ENCODE peak calls at places on chromosomes 7 and 10, in four cellular contexts. J, Y, M and D are unnamed samples.

GRCh38 chr7:5255832-5256231 is 26.9 kb upstream of the SLC29A4 start:
- DNase-seq in J (no peak), M (no peak), Y (no peak), D (no peak)

GRCh38 chr7:151768805-151769188 is 108.1 kb downstream of the PRKAG2 start:
- DNase-seq in Y (no peak), M (no peak), J (no peak), D (no peak)

GRCh38 chr7:93092757-93093370 is 24.9 kb downstream of the SAMD9 start:
- DNase-seq in M (peak), Y (no peak), J (peak), D (no peak)

GRCh38 chr7:99224263-99224947 is 16.5 kb upstream of the KPNA7 start:
- DNase-seq in M (peak), J (peak), Y (peak), D (no peak)

GRCh38 chr10:125707852-125708468 is 11.5 kb upstream of the EDRF1 start:
- DNase-seq in J (peak), Y (no peak), M (no peak), D (no peak)

GRCh38 chr7:142629588-142630260 is 119.5 kb upstream of the PRSS1 start:
- DNase-seq in M (no peak), Y (no peak), J (no peak), D (no peak)

GRCh38 chr7:155763721-155764431 is 48.4 kb downstream of the SHH start:
- DNase-seq in Y (no peak), M (no peak), J (no peak), D (no peak)

GRCh38 chr10:8034666-8035640 is 19.5 kb upstream of the GATA3 start:
- DNase-seq in Y (no peak), M (no peak), J (no peak), D (no peak)

GRCh38 chr10:72320676-72321247 is 34.0 kb downstream of the DNAJB12 start:
- DNase-seq in Y (peak), M (peak), J (peak), D (peak)

GRCh38 chr10:131843089-131843595 is 57.7 kb upstream of the PPP2R2D start:
- DNase-seq in J (no peak), M (no peak), Y (no peak), D (no peak)

GRCh38 chr10:60389413-60390009 is at the start of gene ANK3:
- DNase-seq in J (no peak), Y (no peak), M (no peak), D (no peak)

GRCh38 chr7:17374654-17375053 is 76.2 kb downstream of the AHR start:
- DNase-seq in Y (no peak), J (no peak), M (no peak), D (no peak)

GRCh38 chr7:107563072-107563760 is 504 bp downstream of the COG5 start:
- DNase-seq in Y (no peak), M (peak), J (peak), D (no peak)

GRCh38 chr7:129163875-129164544 is 19.5 kb downstream of the TSPAN33 start:
- DNase-seq in Y (no peak), M (peak), J (peak), D (no peak)

GRCh38 chr10:81874878-81875679 is at the start of gene NRG3:
- DNase-seq in Y (no peak), J (no peak), M (no peak), D (peak)

GRCh38 chr7:149084407-149084806 is 6.1 kb downstream of the ZNF786 start:
- DNase-seq in Y (no peak), J (no peak), M (no peak), D (no peak)

GRCh38 chr7:69630292-69630691 is 32.0 kb downstream of the AUTS2 start:
- DNase-seq in M (no peak), Y (no peak), J (no peak), D (no peak)

GRCh38 chr10:110446954-110447608 is 50.6 kb upstream of the DUSP5 start:
- DNase-seq in J (no peak), M (peak), Y (no peak), D (no peak)

GRCh38 chr7:151051108-151051507 is 2.8 kb downstream of the ASIC3 start:
- DNase-seq in Y (no peak), M (no peak), J (no peak), D (peak)

GRCh38 chr10:510415-510881 is 179.0 kb downstream of the DIP2C start:
- DNase-seq in J (no peak), Y (no peak), M (no peak), D (no peak)

GRCh38 chr10:123804716-123805115 is 86.9 kb downstream of the CPXM2 start:
- DNase-seq in J (no peak), M (no peak), Y (no peak), D (no peak)

GRCh38 chr7:26670841-26671240 is 193.5 kb downstream of the SKAP2 start:
- DNase-seq in M (no peak), Y (no peak), J (no peak), D (no peak)

GRCh38 chr7:55246181-55246580 is 119.0 kb upstream of the LANCL2 start:
- DNase-seq in J (no peak), Y (no peak), M (no peak), D (no peak)

GRCh38 chr10:3143366-3143765 is 29.2 kb downstream of the PITRM1 start:
- DNase-seq in J (no peak), Y (no peak), M (no peak), D (no peak)

GRCh38 chr7:142808802-142809583 is 38.2 kb downstream of the PRSS2 start:
- DNase-seq in J (no peak), M (peak), Y (peak), D (no peak)

GRCh38 chr7:130363156-130363847 is 17.0 kb upstream of the CPA1 start:
- DNase-seq in Y (no peak), J (peak), M (peak), D (no peak)

GRCh38 chr10:72220637-72221036 is 4.6 kb upstream of the ASCC1 start:
- DNase-seq in M (no peak), Y (no peak), J (no peak), D (no peak)

GRCh38 chr7:142581341-142581740 is 167.9 kb upstream of the PRSS1 start:
- DNase-seq in M (no peak), Y (no peak), J (no peak), D (no peak)

GRCh38 chr10:132865236-132865635 is 77.1 kb downstream of the CFAP46 start:
- DNase-seq in Y (no peak), M (no peak), J (no peak), D (peak)

GRCh38 chr7:151571471-151571870 is 51.8 kb upstream of the RHEB start:
- DNase-seq in J (no peak), Y (no peak), M (no peak), D (no peak)

GRCh38 chr7:82595176-82595575 is 151.6 kb upstream of the CACNA2D1 start:
- DNase-seq in Y (no peak), J (no peak), M (no peak), D (no peak)

GRCh38 chr10:127945335-127945734 is 38.4 kb downstream of the PTPRE start:
- DNase-seq in J (no peak), Y (no peak), M (no peak), D (no peak)
- TF ChIP-seq ESRRA in J (no peak), Y (no peak), M (no peak), D (no peak)

GRCh38 chr7:19665399-19666008 is 43.3 kb downstream of the POLR1F start:
- DNase-seq in M (peak), Y (no peak), J (peak), D (no peak)

GRCh38 chr7:19663816-19664531 is 44.9 kb downstream of the POLR1F start:
- DNase-seq in Y (peak), M (no peak), J (no peak), D (no peak)
- TF ChIP-seq CREM in Y (no peak), M (no peak), J (no peak), D (no peak)

DNA sequence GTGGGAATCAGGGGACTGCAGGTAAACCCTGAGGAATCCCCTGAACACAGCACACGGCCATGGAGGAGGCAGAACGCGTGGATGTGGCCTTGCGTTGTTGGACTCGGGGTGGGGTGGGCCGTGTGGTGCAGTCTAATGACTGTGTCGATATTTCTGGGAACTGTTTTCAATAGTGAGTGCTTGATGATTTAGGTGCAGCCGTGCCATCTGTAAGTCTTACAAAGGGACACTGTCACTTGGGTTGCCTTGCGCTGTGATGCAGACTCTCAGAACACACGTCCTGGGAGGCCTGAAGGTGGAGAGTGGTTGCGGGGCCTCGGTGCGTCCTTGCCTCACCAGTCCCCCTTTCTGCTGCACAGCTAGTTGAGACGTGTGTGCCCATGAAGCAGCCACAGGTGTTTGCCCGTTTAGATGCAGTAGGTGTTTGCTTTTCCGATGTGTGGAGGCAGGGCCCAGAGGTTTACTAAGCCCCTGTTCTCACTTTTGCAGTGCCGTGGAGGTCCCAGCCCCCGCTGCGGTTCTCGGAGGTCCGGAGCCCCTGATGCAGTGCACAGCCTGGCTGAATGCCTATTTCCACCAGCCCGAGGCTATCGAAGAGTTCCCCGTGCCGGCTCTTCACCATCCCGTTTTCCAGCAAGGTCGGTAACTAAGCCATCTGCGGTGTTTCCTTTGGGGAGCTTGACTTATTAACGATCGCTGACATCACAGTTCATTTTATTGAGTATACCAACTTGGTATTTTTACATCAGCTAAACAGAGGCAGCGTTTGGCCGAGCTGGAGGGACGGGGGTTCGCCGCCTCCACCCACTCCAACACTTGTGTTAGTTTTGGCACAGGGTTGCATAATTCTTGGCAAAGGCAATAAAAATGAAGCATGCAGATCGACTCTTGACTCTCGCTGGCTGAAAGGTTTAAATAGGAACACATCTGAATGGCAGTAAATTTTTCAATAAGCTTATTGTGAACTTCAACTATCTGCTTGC is 240.7 kb downstream of the MGMT start:
- DNase-seq in J (no peak), Y (no peak), M (no peak), D (no peak)
- TF ChIP-seq ESRRA in J (no peak), Y (no peak), M (no peak), D (no peak)

DNA sequence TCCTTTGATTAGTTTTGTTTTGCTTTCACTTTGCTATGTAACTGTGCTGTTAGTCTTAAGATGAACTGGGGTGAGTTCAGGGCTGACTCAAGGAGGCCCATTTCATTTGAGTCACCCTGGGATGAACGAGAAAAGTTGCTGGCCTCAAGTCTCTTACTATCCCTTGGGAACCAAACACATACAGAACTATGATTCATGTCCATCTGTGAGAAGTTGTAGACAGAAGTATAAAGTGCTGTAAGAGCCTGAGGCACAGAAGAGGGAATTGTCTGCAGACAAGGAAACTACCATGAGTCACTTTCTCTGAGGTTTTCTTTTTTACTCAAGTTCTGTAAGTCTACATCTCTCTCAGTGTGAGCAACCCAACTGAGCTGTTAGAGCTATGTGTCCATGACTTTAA is 179.8 kb upstream of the CSTF2T start:
- DNase-seq in Y (peak), J (no peak), M (no peak), D (no peak)
- TF ChIP-seq CREM in Y (no peak), J (no peak), M (no peak), D (no peak)

GRCh38 chr10:74645681-74646080 is 180.7 kb upstream of the KAT6B start:
- DNase-seq in M (no peak), J (no peak), Y (no peak), D (no peak)

GRCh38 chr10:74641659-74642058 is 184.7 kb upstream of the KAT6B start:
- DNase-seq in Y (no peak), J (no peak), M (peak), D (no peak)

GRCh38 chr10:74640134-74640533 is 186.3 kb upstream of the KAT6B start:
- DNase-seq in Y (peak), J (no peak), M (no peak), D (no peak)

GRCh38 chr10:74643586-74643956 is 182.8 kb upstream of the KAT6B start:
- DNase-seq in J (no peak), Y (no peak), M (no peak), D (no peak)

GRCh38 chr10:74642901-74643585 is 183.4 kb upstream of the KAT6B start:
- DNase-seq in Y (no peak), J (no peak), M (no peak), D (no peak)
- TF ChIP-seq ESRRA in Y (no peak), J (no peak), M (no peak), D (no peak)